ENCODE peak calls at places on chromosomes 16 and 17, in nine cellular contexts. Q is choroid plexus epithelial cell, W is transverse colon, M is pancreas, T is cardiac fibroblast, H is Karpas-422, I is cardiac muscle cell, O is body of pancreas, G is left lung. D is an unnamed sample.

GRCh38 chr17:1454541-1454940 is 1.5 kb downstream of the CRK start:
- DNase-seq in Q (no peak), W (no peak), M (no peak), T (peak), H (peak), I (no peak), O (no peak), G (no peak), D (peak)

GRCh38 chr16:85752511-85753420 is 1.9 kb upstream of the C16orf74 start:
- DNase-seq in Q (peak), W (peak), M (peak), T (peak), H (peak), I (peak), O (peak), G (no peak), D (no peak)

GRCh38 chr17:50367401-50367800 is 5.6 kb downstream of the MRPL27 start:
- DNase-seq in Q (no peak), W (no peak), M (no peak), T (no peak), H (no peak), I (no peak), O (no peak), G (no peak), D (no peak)

GRCh38 chr16:85275533-85276249 is 163.4 kb upstream of the CIBAR2 start:
- DNase-seq in Q (peak), W (peak), M (peak), T (peak), H (peak), I (peak), O (peak), G (peak), D (peak)

GRCh38 chr17:75271955-75272847 is 1.2 kb upstream of the MIF4GD start:
- DNase-seq in Q (no peak), W (no peak), M (no peak), T (peak), H (peak), I (no peak), O (peak), G (no peak), D (peak)

GRCh38 chr17:66829386-66829864 is 5.5 kb upstream of the CACNG5 start:
- DNase-seq in Q (peak), W (peak), M (peak), T (peak), H (no peak), I (peak), O (peak), G (no peak), D (peak)

GRCh38 chr17:1203111-1203966 is 23.6 kb upstream of the ABR start:
- DNase-seq in Q (peak), W (peak), M (peak), T (peak), H (peak), I (peak), O (peak), G (peak), D (peak)

GRCh38 chr16:81652798-81653505 is 126.1 kb upstream of the PLCG2 start:
- DNase-seq in Q (no peak), W (peak), M (no peak), T (no peak), H (no peak), I (no peak), O (peak), G (no peak), D (no peak)

GRCh38 chr16:65988019-65988418 is 378.5 kb upstream of the CDH5 start:
- DNase-seq in Q (no peak), W (no peak), M (no peak), T (no peak), H (no peak), I (no peak), O (no peak), G (no peak), D (no peak)

GRCh38 chr17:79006001-79006400 is 3.6 kb downstream of the CANT1 start:
- DNase-seq in Q (no peak), W (peak), M (no peak), T (no peak), H (no peak), I (no peak), O (no peak), G (no peak), D (no peak)

GRCh38 chr17:79005063-79005861 is 4.3 kb downstream of the CANT1 start:
- DNase-seq in Q (no peak), W (peak), M (no peak), T (no peak), H (no peak), I (no peak), O (peak), G (no peak), D (no peak)

GRCh38 chr17:79002291-79002690 is 7.3 kb downstream of the CANT1 start:
- DNase-seq in Q (no peak), W (no peak), M (no peak), T (no peak), H (no peak), I (no peak), O (no peak), G (no peak), D (no peak)

GRCh38 chr17:79002796-79003593 is 6.6 kb downstream of the CANT1 start:
- DNase-seq in Q (no peak), W (no peak), M (no peak), T (no peak), H (no peak), I (no peak), O (no peak), G (no peak), D (no peak)

DNA sequence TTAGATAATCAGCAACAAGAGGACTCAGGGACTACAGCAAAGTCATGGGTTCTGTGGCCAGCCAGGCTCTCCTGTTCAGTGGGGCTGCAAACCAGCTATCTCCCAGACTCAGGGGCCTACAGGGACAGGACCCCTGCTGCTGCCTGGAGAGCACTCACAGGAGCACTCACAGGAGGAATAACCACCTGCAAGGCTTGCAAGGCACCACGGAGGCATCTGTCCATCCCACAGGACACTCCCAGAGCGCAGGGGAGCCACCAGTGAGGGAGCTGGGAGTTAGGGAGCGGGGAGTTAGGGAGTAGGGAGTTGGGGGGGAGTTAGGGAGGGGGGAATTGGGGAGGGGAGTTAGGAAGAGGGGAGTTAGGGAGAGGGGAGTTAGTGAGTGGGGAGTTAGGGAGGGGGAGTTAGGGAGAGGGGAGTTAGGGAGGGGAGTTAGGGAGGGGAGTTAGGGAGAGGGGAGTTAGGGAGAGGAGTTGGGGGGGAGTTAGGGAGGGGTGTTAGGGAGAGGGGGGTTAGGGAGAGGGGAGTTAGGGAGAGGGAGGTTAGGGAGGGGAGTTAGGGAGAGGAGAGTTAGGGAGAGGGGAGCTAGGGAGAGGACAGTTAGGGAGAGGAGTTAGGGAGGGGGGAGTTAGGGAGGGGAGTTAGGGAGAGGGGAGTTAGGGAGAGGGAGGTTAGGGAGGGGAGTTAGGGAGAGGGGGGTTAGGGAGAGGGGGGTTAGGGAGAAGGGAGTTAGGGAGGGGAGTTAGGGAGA is 5.7 kb downstream of the CANT1 start:
- DNase-seq in Q (no peak), W (peak), M (no peak), T (no peak), H (no peak), I (no peak), O (no peak), G (no peak), D (no peak)
- H3K4me3 ChIP-seq in Q (no peak), W (no peak), M (no peak), T (no peak), H (no peak), I (no peak), O (no peak), G (no peak), D (no peak)

GRCh38 chr17:7219812-7220592 is at the start of the genes ACADVL and DLG4:
- DNase-seq in Q (peak), W (peak), M (peak), T (peak), H (peak), I (peak), O (peak), G (peak), D (peak)

GRCh38 chr17:7220593-7221280 is 999 bp downstream of the ACADVL start:
- DNase-seq in Q (peak), W (peak), M (peak), T (peak), H (peak), I (peak), O (peak), G (no peak), D (peak)

GRCh38 chr17:7222093-7222971 is 2.6 kb downstream of the ACADVL start:
- DNase-seq in Q (no peak), W (no peak), M (no peak), T (no peak), H (no peak), I (no peak), O (no peak), G (no peak), D (no peak)

GRCh38 chr17:7222972-7223292 is 3.2 kb downstream of the ACADVL start:
- DNase-seq in Q (no peak), W (no peak), M (no peak), T (no peak), H (no peak), I (no peak), O (no peak), G (peak), D (no peak)

DNA sequence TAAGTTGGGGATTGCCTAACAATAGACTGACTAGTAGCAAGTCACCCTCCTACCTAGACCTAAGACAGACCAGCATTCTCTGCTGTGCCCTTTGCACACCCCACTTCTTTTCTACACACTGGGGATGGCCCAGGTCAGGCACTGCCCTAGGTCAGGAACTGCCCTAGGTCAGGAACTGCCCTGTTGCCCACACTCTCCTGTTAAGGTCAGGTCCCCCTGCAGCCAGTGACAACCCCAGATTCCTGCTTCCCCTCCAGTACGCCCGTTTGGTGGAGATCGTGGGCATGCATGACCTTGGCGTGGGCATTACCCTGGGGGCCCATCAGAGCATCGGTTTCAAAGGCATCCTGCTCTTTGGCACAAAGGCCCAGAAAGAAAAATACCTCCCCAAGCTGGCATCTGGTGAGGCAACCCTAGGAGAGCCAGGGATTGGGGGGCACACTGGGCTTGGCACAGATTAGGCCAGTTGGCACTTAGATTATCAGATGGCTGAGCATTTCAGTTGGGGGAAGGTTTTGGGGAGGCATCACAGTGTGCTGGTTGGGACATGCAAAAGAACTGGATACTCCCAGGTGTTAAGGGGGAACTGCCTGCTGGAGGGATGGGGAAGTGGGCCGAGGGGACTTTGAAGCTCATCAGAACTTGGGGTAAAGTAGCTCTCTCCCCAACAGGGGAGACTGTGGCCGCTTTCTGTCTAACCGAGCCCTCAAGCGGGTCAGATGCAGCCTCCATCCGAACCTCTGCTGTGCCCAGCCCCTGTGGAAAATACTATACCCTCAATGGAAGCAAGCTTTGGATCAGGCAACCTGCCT is 1.7 kb downstream of the ACADVL start:
- DNase-seq in Q (no peak), W (no peak), M (no peak), T (no peak), H (peak), I (no peak), O (no peak), G (no peak), D (no peak)
- H3K4me3 ChIP-seq in Q (no peak), W (no peak), M (peak), T (peak), H (peak), I (no peak), O (no peak), G (no peak), D (peak)

DNA sequence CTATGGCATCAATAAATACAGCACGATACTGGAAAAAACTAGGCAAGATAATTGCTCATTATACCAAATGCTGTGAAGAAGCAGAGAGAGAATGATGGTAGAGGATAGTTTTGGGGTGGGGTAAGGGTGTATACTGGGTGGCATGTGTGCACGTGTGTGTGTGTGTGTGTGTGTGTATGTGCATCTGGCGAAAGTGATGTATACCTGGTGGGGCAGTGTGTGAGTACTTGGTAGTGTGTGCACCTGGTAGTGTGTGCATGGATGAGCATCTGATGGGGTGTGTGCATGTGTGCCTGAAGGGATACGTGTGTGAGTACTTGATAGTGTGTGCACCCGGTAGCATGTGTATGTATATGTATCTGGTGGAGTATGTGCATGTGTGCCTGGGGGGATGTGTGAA is 347.3 kb downstream of the CPPED1 start:
- DNase-seq in Q (no peak), W (no peak), M (no peak), T (no peak), H (no peak), I (no peak), O (no peak), G (no peak), D (no peak)
- H3K4me3 ChIP-seq in Q (no peak), W (no peak), M (no peak), T (no peak), H (no peak), I (no peak), O (no peak), G (no peak), D (no peak)

GRCh38 chr17:20123209-20123608 is 114.0 kb downstream of the SPECC1 start:
- DNase-seq in Q (no peak), W (no peak), M (no peak), T (no peak), H (no peak), I (no peak), O (no peak), G (no peak), D (no peak)

GRCh38 chr17:20125724-20126123 is 116.6 kb downstream of the SPECC1 start:
- DNase-seq in Q (no peak), W (no peak), M (no peak), T (no peak), H (no peak), I (no peak), O (no peak), G (no peak), D (no peak)

GRCh38 chr17:20120835-20121234 is 111.7 kb downstream of the SPECC1 start:
- DNase-seq in Q (no peak), W (no peak), M (no peak), T (no peak), H (no peak), I (no peak), O (no peak), G (no peak), D (no peak)

GRCh38 chr17:20121359-20122235 is 112.4 kb downstream of the SPECC1 start:
- DNase-seq in Q (peak), W (peak), M (peak), T (peak), H (peak), I (peak), O (peak), G (no peak), D (peak)

DNA sequence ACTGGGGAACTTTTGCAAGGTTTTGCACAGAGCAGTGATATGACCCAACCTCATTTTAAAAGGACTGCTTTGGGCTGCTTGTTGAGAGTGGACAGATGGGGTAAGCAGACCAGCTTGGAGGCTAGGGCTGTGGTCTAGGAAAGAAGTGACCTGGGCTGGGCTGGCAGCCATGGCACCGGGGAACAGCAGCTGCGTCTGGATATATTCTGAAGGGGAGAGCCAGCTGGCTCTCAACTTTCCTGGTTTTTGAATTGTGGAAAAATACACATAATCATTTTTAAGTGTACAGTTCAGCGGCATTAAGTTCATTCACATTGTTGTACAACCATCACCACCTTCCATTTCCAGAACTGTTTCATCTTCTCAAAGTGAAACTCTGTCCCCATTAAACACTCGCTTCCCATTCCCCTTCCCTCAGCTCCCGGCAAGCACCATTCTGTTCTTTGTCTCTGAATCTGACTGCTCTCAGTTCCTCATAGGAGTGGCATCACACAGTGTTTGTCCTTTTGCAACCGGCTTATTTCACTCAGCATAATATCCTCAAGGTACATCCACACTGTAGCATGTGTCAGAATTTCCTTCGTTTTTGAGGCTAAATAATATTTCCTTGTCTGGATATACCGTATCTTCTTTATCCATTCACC is 113.2 kb downstream of the SPECC1 start:
- DNase-seq in Q (no peak), W (no peak), M (no peak), T (no peak), H (no peak), I (no peak), O (no peak), G (no peak), D (no peak)
- H3K4me3 ChIP-seq in Q (no peak), W (no peak), M (no peak), T (no peak), H (no peak), I (no peak), O (no peak), G (no peak), D (no peak)

DNA sequence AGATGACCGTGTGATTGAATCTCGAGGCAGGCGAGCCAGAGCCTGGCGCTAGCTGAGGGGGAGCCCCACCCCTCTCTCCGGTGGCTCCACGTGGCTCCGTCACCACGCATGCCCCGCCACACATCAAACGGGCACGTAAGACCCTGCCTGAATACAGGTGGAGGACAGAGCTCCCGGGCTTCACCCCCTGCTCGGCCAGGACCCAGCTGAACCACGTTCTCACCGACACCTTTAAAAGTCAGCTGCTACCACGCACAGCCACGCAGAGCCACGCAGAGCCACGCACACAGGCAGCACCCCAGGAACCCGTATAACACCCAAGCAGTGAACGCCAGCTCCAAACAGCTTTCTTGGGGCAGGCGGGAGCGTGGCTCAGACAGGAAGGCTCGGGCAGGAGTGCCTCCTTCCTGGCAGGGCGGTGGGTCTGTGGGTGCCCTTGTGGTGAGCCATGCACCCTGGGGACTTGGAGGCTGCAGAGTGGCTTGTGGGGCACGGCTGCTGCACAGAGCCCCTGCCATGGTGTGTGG is 4.4 kb downstream of the TMEM204 start:
- DNase-seq in Q (no peak), W (no peak), M (no peak), T (no peak), H (no peak), I (no peak), O (no peak), G (peak), D (no peak)
- H3K4me3 ChIP-seq in Q (no peak), W (no peak), M (no peak), T (no peak), H (no peak), I (no peak), O (no peak), G (no peak), D (no peak)

GRCh38 chr16:28495098-28495793 is 803 bp downstream of the APOBR start:
- DNase-seq in Q (no peak), W (peak), M (no peak), T (no peak), H (no peak), I (no peak), O (no peak), G (peak), D (no peak)
- H3K4me3 ChIP-seq in Q (no peak), W (no peak), M (peak), T (no peak), H (no peak), I (no peak), O (no peak), G (peak), D (no peak)

GRCh38 chr17:43939886-43940285 is 2.4 kb downstream of the PPY start:
- DNase-seq in Q (no peak), W (no peak), M (no peak), T (no peak), H (no peak), I (no peak), O (no peak), G (no peak), D (no peak)
- H3K4me3 ChIP-seq in Q (no peak), W (no peak), M (no peak), T (no peak), H (no peak), I (no peak), O (no peak), G (no peak), D (no peak)

DNA sequence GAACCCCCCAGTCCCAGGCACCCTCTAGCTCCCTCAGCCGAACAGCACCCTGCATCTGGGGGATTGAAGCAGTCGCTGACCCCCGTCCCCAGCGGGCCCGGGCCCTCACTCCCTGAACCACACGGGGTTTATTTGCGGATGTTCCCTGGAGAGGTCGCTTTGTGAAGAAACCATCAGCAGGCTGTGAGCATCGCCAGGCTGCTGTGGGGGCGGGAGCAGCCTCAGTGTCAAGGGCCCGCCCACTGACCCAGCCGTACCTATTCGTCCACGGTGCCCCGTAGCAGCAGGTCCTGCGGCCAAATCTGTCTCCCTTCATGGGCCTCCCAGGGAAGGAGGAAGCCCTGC is 6.4 kb upstream of the RAB40C start:
- DNase-seq in Q (no peak), W (no peak), M (no peak), T (no peak), H (peak), I (no peak), O (peak), G (no peak), D (no peak)
- H3K4me3 ChIP-seq in Q (no peak), W (no peak), M (peak), T (no peak), H (no peak), I (no peak), O (no peak), G (no peak), D (no peak)

GRCh38 chr17:68197997-68198930 is 49.6 kb upstream of the AMZ2 start:
- DNase-seq in Q (no peak), W (no peak), M (no peak), T (no peak), H (no peak), I (no peak), O (no peak), G (no peak), D (no peak)
- H3K4me3 ChIP-seq in Q (no peak), W (no peak), M (peak), T (no peak), H (no peak), I (peak), O (no peak), G (no peak), D (no peak)

GRCh38 chr17:27805520-27806146 is 5.3 kb upstream of the NOS2 start:
- DNase-seq in Q (peak), W (peak), M (peak), T (peak), H (peak), I (peak), O (peak), G (peak), D (peak)
- H3K4me3 ChIP-seq in Q (peak), W (no peak), M (peak), T (peak), H (peak), I (no peak), O (no peak), G (no peak), D (no peak)